ENCODE peak calls at places on chromosome 15, in nine cellular contexts. One of them, this sample, is unnamed.

GRCh38 chr15:25136119-25136518 is 181.3 kb downstream of the SNRPN start:
- DNase-seq in neural progenitor cell: peak; percentile 57
- DNase-seq in WERI-Rb-1: peak; percentile 38
- DNase-seq in tibial nerve: no peak
- DNase-seq in lower lobe of right lung: no peak
- DNase-seq in astrocyte: no peak
- DNase-seq in fibroblast of the aortic adventitia: peak; percentile 9
- DNase-seq in suprapubic skin: no peak
- DNase-seq in AG04450: no peak
- DNase-seq in this sample: no peak

GRCh38 chr15:83304861-83305661 is 20.6 kb upstream of the BNC1 start:
- DNase-seq in neural progenitor cell: no peak
- DNase-seq in WERI-Rb-1: no peak
- DNase-seq in tibial nerve: no peak
- DNase-seq in lower lobe of right lung: no peak
- DNase-seq in astrocyte: no peak
- DNase-seq in fibroblast of the aortic adventitia: no peak
- DNase-seq in suprapubic skin: no peak
- DNase-seq in AG04450: no peak
- DNase-seq in this sample: no peak

GRCh38 chr15:77489647-77490046 is 69.0 kb downstream of the HMG20A start:
- DNase-seq in neural progenitor cell: no peak
- DNase-seq in WERI-Rb-1: no peak
- DNase-seq in tibial nerve: no peak
- DNase-seq in lower lobe of right lung: no peak
- DNase-seq in astrocyte: no peak
- DNase-seq in fibroblast of the aortic adventitia: no peak
- DNase-seq in suprapubic skin: no peak
- DNase-seq in AG04450: no peak
- DNase-seq in this sample: no peak

GRCh38 chr15:62933388-62933787 is 109.2 kb upstream of the TPM1 start:
- DNase-seq in neural progenitor cell: no peak
- DNase-seq in WERI-Rb-1: no peak
- DNase-seq in tibial nerve: no peak
- DNase-seq in lower lobe of right lung: no peak
- DNase-seq in astrocyte: no peak
- DNase-seq in fibroblast of the aortic adventitia: peak; percentile 44
- DNase-seq in suprapubic skin: no peak
- DNase-seq in AG04450: no peak
- DNase-seq in this sample: no peak

GRCh38 chr15:86615411-86615810 is 535.7 kb downstream of the AGBL1 start:
- DNase-seq in neural progenitor cell: no peak
- DNase-seq in WERI-Rb-1: no peak
- DNase-seq in tibial nerve: no peak
- DNase-seq in lower lobe of right lung: no peak
- DNase-seq in astrocyte: no peak
- DNase-seq in fibroblast of the aortic adventitia: no peak
- DNase-seq in suprapubic skin: no peak
- DNase-seq in AG04450: no peak
- DNase-seq in this sample: no peak

GRCh38 chr15:79115971-79116370 is 25.4 kb upstream of the RASGRF1 start:
- DNase-seq in neural progenitor cell: no peak
- DNase-seq in WERI-Rb-1: no peak
- DNase-seq in tibial nerve: no peak
- DNase-seq in lower lobe of right lung: no peak
- DNase-seq in astrocyte: no peak
- DNase-seq in fibroblast of the aortic adventitia: no peak
- DNase-seq in suprapubic skin: no peak
- DNase-seq in AG04450: no peak
- DNase-seq in this sample: no peak

GRCh38 chr15:88258021-88258641 is 1.6 kb upstream of the NTRK3 start:
- DNase-seq in neural progenitor cell: peak; percentile 74
- DNase-seq in WERI-Rb-1: peak; percentile 57
- DNase-seq in tibial nerve: no peak
- DNase-seq in lower lobe of right lung: no peak
- DNase-seq in astrocyte: no peak
- DNase-seq in fibroblast of the aortic adventitia: peak; percentile 22
- DNase-seq in suprapubic skin: no peak
- DNase-seq in AG04450: no peak
- DNase-seq in this sample: no peak

GRCh38 chr15:28060005-28060404 is 39.1 kb downstream of the OCA2 start:
- DNase-seq in neural progenitor cell: no peak
- DNase-seq in WERI-Rb-1: no peak
- DNase-seq in tibial nerve: no peak
- DNase-seq in lower lobe of right lung: no peak
- DNase-seq in astrocyte: no peak
- DNase-seq in fibroblast of the aortic adventitia: no peak
- DNase-seq in suprapubic skin: no peak
- DNase-seq in AG04450: no peak
- DNase-seq in this sample: no peak

GRCh38 chr15:99985878-99986277 is 252.6 kb upstream of the LYSMD4 start:
- DNase-seq in neural progenitor cell: no peak
- DNase-seq in WERI-Rb-1: no peak
- DNase-seq in tibial nerve: no peak
- DNase-seq in lower lobe of right lung: no peak
- DNase-seq in astrocyte: no peak
- DNase-seq in fibroblast of the aortic adventitia: no peak
- DNase-seq in suprapubic skin: no peak
- DNase-seq in AG04450: no peak
- DNase-seq in this sample: no peak

GRCh38 chr15:72492733-72493132 is 18.6 kb downstream of the ARIH1 start:
- DNase-seq in neural progenitor cell: no peak
- DNase-seq in WERI-Rb-1: no peak
- DNase-seq in tibial nerve: no peak
- DNase-seq in lower lobe of right lung: no peak
- DNase-seq in astrocyte: no peak
- DNase-seq in fibroblast of the aortic adventitia: peak; percentile 17
- DNase-seq in suprapubic skin: no peak
- DNase-seq in AG04450: no peak
- DNase-seq in this sample: no peak

GRCh38 chr15:93247466-93248121 is 158.6 kb upstream of the RGMA start:
- DNase-seq in neural progenitor cell: no peak
- DNase-seq in WERI-Rb-1: no peak
- DNase-seq in tibial nerve: no peak
- DNase-seq in lower lobe of right lung: no peak
- DNase-seq in astrocyte: no peak
- DNase-seq in fibroblast of the aortic adventitia: no peak
- DNase-seq in suprapubic skin: no peak
- DNase-seq in AG04450: no peak
- DNase-seq in this sample: no peak
- H3K4me3 ChIP-seq in neural progenitor cell: no peak overlapping the region
- H3K4me3 ChIP-seq in WERI-Rb-1: no peak overlapping the region
- H3K4me3 ChIP-seq in tibial nerve: no peak overlapping the region
- H3K4me3 ChIP-seq in lower lobe of right lung: no peak overlapping the region
- H3K4me3 ChIP-seq in astrocyte: no peak overlapping the region
- H3K4me3 ChIP-seq in fibroblast of the aortic adventitia: no peak overlapping the region
- H3K4me3 ChIP-seq in suprapubic skin: no peak overlapping the region
- H3K4me3 ChIP-seq in AG04450: no peak overlapping the region
- H3K4me3 ChIP-seq in this sample: no peak overlapping the region

DNA sequence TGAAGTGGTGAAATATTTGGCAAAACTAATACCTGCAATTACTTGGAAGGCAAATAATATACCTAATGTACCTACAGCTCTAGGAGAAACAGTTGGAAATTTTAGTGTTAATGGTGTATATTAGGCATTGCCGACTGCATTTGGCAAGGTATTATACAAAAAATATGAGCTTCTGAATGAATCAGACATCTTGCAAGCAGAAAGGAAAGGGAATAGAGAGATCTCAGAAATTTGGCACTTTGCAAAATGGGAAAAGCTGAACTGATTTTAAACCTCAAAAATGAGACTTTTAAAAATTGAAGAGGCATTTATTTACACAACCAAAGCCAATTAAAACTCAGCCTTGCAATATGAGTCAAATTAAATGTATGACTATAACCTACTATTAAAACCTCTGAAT is 40.2 kb upstream of the C15orf61 start:
- DNase-seq in neural progenitor cell: no peak
- DNase-seq in WERI-Rb-1: no peak
- DNase-seq in tibial nerve: no peak
- DNase-seq in lower lobe of right lung: no peak
- DNase-seq in astrocyte: no peak
- DNase-seq in fibroblast of the aortic adventitia: no peak
- DNase-seq in suprapubic skin: no peak
- DNase-seq in AG04450: no peak
- DNase-seq in this sample: no peak
- H3K4me3 ChIP-seq in neural progenitor cell: no peak overlapping the region
- H3K4me3 ChIP-seq in WERI-Rb-1: no peak overlapping the region
- H3K4me3 ChIP-seq in tibial nerve: no peak overlapping the region
- H3K4me3 ChIP-seq in lower lobe of right lung: no peak overlapping the region
- H3K4me3 ChIP-seq in astrocyte: no peak overlapping the region
- H3K4me3 ChIP-seq in fibroblast of the aortic adventitia: no peak overlapping the region
- H3K4me3 ChIP-seq in suprapubic skin: no peak overlapping the region
- H3K4me3 ChIP-seq in AG04450: no peak overlapping the region
- H3K4me3 ChIP-seq in this sample: no peak overlapping the region

DNA sequence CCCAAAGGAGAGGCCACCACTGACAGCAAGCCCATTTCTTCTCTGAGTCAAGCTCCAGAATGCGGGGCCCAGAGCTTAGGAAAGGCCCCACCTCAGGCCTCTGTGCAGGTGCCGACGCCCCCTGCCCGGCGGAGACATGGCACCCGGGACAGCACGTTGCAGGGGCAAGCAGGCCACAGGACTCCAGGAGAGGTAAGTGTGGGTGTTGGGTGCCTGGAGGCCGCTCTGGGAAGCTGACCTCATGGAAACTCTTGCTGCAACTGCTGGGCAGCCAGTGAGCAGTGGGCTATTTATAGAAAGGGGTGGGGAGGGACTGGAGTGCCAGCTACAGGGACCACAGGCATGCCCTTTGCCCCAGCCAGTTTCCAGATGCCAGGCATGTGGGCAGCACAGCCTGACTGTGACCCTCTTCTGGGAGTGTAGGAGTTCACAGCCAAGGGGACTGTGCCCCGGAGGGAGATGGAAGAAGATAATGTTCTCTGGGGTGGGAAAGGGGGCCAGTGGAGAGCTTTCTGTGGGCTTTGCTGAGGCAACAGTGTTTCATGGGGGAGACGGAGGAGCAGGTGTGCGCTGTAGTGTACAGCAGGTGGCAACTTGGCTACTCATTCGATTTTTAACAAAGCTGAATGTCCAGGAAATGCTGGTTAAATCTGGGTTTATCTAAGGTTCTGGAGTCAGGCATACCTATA is 23.7 kb downstream of the ALPK3 start:
- DNase-seq in neural progenitor cell: no peak
- DNase-seq in WERI-Rb-1: no peak
- DNase-seq in tibial nerve: no peak
- DNase-seq in lower lobe of right lung: peak; percentile 88
- DNase-seq in astrocyte: peak; percentile 57
- DNase-seq in fibroblast of the aortic adventitia: peak; percentile 74
- DNase-seq in suprapubic skin: no peak
- DNase-seq in AG04450: no peak
- DNase-seq in this sample: no peak
- H3K4me3 ChIP-seq in neural progenitor cell: no peak overlapping the region
- H3K4me3 ChIP-seq in WERI-Rb-1: no peak overlapping the region
- H3K4me3 ChIP-seq in tibial nerve: no peak overlapping the region
- H3K4me3 ChIP-seq in lower lobe of right lung: no peak overlapping the region
- H3K4me3 ChIP-seq in astrocyte: no peak overlapping the region
- H3K4me3 ChIP-seq in fibroblast of the aortic adventitia: no peak overlapping the region
- H3K4me3 ChIP-seq in suprapubic skin: no peak overlapping the region
- H3K4me3 ChIP-seq in AG04450: no peak overlapping the region
- H3K4me3 ChIP-seq in this sample: no peak overlapping the region

DNA sequence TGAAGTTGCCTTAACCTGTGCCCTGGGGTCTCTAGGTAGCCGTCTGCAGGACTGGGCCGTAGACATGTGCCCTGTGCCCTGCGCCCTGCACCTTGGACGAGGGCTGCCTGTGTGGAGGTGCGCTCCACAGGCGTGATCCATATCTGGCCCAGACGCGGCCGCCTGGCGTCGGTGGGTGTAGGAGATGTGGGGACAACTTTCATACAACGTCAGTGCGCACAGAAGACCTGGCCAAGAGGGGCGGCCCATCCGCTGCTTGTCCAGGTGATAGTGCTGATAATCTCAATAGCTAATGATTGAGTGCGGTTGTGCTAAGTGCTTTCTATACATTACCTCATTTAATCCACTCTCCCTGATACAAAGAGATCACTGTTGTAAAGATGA is 665 bp upstream of the RASGRP1 start:
- DNase-seq in neural progenitor cell: no peak
- DNase-seq in WERI-Rb-1: no peak
- DNase-seq in tibial nerve: no peak
- DNase-seq in lower lobe of right lung: no peak
- DNase-seq in astrocyte: no peak
- DNase-seq in fibroblast of the aortic adventitia: no peak
- DNase-seq in suprapubic skin: no peak
- DNase-seq in AG04450: no peak
- DNase-seq in this sample: no peak
- H3K4me3 ChIP-seq in neural progenitor cell: peak overlapping the region; percentile 91
- H3K4me3 ChIP-seq in WERI-Rb-1: no peak overlapping the region
- H3K4me3 ChIP-seq in tibial nerve: no peak overlapping the region
- H3K4me3 ChIP-seq in lower lobe of right lung: peak overlapping the region; percentile 61
- H3K4me3 ChIP-seq in astrocyte: no peak overlapping the region
- H3K4me3 ChIP-seq in fibroblast of the aortic adventitia: no peak overlapping the region
- H3K4me3 ChIP-seq in suprapubic skin: peak overlapping the region; percentile 78
- H3K4me3 ChIP-seq in AG04450: peak overlapping the region; percentile 61
- H3K4me3 ChIP-seq in this sample: peak overlapping the region; percentile 51

This sample was measured in skeletal muscle cell.